ENCODE peak calls at places on chromosomes 16 and 17, in ten cellular contexts. One of them, this sample, is unnamed.

GRCh38 chr16:88318091-88318494 is 64.7 kb upstream of the ZNF469 start:
- DNase-seq in CD8-positive, alpha-beta T cell: no peak
- DNase-seq in WTC11: no peak
- DNase-seq in OCI-LY7: no peak
- DNase-seq in fibroblast of lung: no peak
- DNase-seq in progenitor cell of endocrine pancreas: no peak
- DNase-seq in brain microvascular endothelial cell: no peak
- DNase-seq in heart right ventricle: no peak
- DNase-seq in AG10803: no peak
- DNase-seq in GM06990: no peak
- DNase-seq in this sample: no peak

GRCh38 chr16:26688699-26689098 is 378.0 kb upstream of the C16orf82 start:
- DNase-seq in WTC11: no peak
- DNase-seq in OCI-LY7: no peak
- DNase-seq in progenitor cell of endocrine pancreas: no peak
- DNase-seq in GM06990: no peak
- DNase-seq in fibroblast of lung: no peak
- DNase-seq in AG10803: no peak
- DNase-seq in brain microvascular endothelial cell: no peak
- DNase-seq in CD8-positive, alpha-beta T cell: no peak
- DNase-seq in heart right ventricle: no peak
- DNase-seq in this sample: no peak

GRCh38 chr16:88072571-88073001 is 121.4 kb downstream of the BANP start:
- DNase-seq in CD8-positive, alpha-beta T cell: no peak
- DNase-seq in fibroblast of lung: no peak
- DNase-seq in OCI-LY7: no peak
- DNase-seq in brain microvascular endothelial cell: no peak
- DNase-seq in WTC11: no peak
- DNase-seq in heart right ventricle: no peak
- DNase-seq in progenitor cell of endocrine pancreas: no peak
- DNase-seq in GM06990: no peak
- DNase-seq in AG10803: no peak
- DNase-seq in this sample: no peak

GRCh38 chr16:15970743-15971434 is 21.5 kb downstream of the ABCC1 start:
- DNase-seq in progenitor cell of endocrine pancreas: no peak
- DNase-seq in heart right ventricle: no peak
- DNase-seq in brain microvascular endothelial cell: no peak
- DNase-seq in fibroblast of lung: no peak
- DNase-seq in AG10803: no peak
- DNase-seq in CD8-positive, alpha-beta T cell: no peak
- DNase-seq in OCI-LY7: no peak
- DNase-seq in GM06990: no peak
- DNase-seq in WTC11: peak
- DNase-seq in this sample: no peak

GRCh38 chr17:78996781-78997201 is 12.8 kb downstream of the CANT1 start:
- DNase-seq in OCI-LY7: no peak
- DNase-seq in progenitor cell of endocrine pancreas: no peak
- DNase-seq in AG10803: no peak
- DNase-seq in WTC11: no peak
- DNase-seq in fibroblast of lung: no peak
- DNase-seq in CD8-positive, alpha-beta T cell: no peak
- DNase-seq in brain microvascular endothelial cell: no peak
- DNase-seq in GM06990: no peak
- DNase-seq in heart right ventricle: no peak
- DNase-seq in this sample: no peak

GRCh38 chr16:25493136-25493811 is 198.5 kb upstream of the HS3ST4 start:
- DNase-seq in brain microvascular endothelial cell: no peak
- DNase-seq in OCI-LY7: no peak
- DNase-seq in CD8-positive, alpha-beta T cell: no peak
- DNase-seq in fibroblast of lung: no peak
- DNase-seq in GM06990: no peak
- DNase-seq in heart right ventricle: no peak
- DNase-seq in AG10803: no peak
- DNase-seq in progenitor cell of endocrine pancreas: no peak
- DNase-seq in WTC11: no peak
- DNase-seq in this sample: no peak

GRCh38 chr17:29073520-29073919 is 30.6 kb downstream of the PIPOX start:
- DNase-seq in AG10803: no peak
- DNase-seq in WTC11: no peak
- DNase-seq in CD8-positive, alpha-beta T cell: no peak
- DNase-seq in GM06990: no peak
- DNase-seq in brain microvascular endothelial cell: no peak
- DNase-seq in fibroblast of lung: no peak
- DNase-seq in OCI-LY7: no peak
- DNase-seq in heart right ventricle: no peak
- DNase-seq in progenitor cell of endocrine pancreas: no peak
- DNase-seq in this sample: no peak

GRCh38 chr17:80374039-80374731 is 40.8 kb upstream of the ENDOV start:
- DNase-seq in WTC11: no peak
- DNase-seq in progenitor cell of endocrine pancreas: no peak
- DNase-seq in fibroblast of lung: no peak
- DNase-seq in OCI-LY7: no peak
- DNase-seq in AG10803: no peak
- DNase-seq in heart right ventricle: no peak
- DNase-seq in GM06990: no peak
- DNase-seq in brain microvascular endothelial cell: no peak
- DNase-seq in CD8-positive, alpha-beta T cell: no peak
- DNase-seq in this sample: no peak

GRCh38 chr17:83122834-83123233 is 43.4 kb downstream of the METRNL start:
- DNase-seq in heart right ventricle: no peak
- DNase-seq in fibroblast of lung: no peak
- DNase-seq in AG10803: peak
- DNase-seq in brain microvascular endothelial cell: no peak
- DNase-seq in OCI-LY7: no peak
- DNase-seq in progenitor cell of endocrine pancreas: no peak
- DNase-seq in GM06990: no peak
- DNase-seq in CD8-positive, alpha-beta T cell: no peak
- DNase-seq in WTC11: no peak
- DNase-seq in this sample: no peak

DNA sequence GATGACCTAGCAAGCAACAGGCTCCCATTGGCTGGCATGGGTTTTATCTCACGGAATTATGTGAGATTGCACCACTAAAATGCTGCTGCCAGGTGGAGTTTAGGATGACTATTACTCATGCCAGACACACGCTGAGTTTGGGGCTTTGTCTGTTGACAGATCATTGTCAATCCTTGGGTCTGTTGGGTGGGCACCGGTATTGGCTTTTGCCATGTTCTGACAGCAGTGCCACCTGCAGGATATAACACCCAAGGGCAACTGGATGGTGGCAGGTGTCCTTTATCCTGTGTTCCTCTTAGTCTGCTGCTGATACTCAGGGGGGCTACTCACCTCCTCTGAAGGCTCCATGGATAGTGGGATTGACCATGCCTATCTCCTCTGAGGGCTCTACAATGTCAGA is 221.6 kb upstream of the DYNLRB2 start:
- DNase-seq in progenitor cell of endocrine pancreas: no peak
- DNase-seq in WTC11: no peak
- DNase-seq in CD8-positive, alpha-beta T cell: no peak
- DNase-seq in OCI-LY7: no peak
- DNase-seq in brain microvascular endothelial cell: no peak
- DNase-seq in heart right ventricle: no peak
- DNase-seq in AG10803: no peak
- DNase-seq in fibroblast of lung: no peak
- DNase-seq in GM06990: no peak
- DNase-seq in this sample: no peak
- TF ChIP-seq CTCF in progenitor cell of endocrine pancreas: no peak
- TF ChIP-seq CTCF in WTC11: no peak
- TF ChIP-seq CTCF in CD8-positive, alpha-beta T cell: no peak
- TF ChIP-seq CTCF in OCI-LY7: peak
- TF ChIP-seq CTCF in brain microvascular endothelial cell: peak
- TF ChIP-seq CTCF in heart right ventricle: no peak
- TF ChIP-seq CTCF in AG10803: peak
- TF ChIP-seq CTCF in fibroblast of lung: no peak
- TF ChIP-seq CTCF in GM06990: peak
- TF ChIP-seq CTCF in this sample: peak

DNA sequence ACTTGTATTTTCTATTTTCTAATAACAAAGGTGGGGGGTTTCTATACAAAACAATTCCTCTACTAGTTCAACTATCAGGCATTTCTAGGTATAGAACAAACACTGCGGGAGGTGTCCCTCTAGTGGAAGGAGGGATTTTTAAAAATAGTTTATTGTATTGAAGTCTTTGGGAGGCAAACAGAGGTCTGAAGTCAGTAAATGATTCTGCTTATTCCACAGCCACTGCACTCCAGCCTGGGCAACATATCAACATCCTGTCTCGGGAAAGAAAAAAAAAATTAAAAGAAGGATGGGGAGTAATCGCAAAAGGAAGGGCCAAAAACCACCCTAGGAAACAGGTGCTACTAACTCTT is 648 bp upstream of the ERCC4 start:
- DNase-seq in progenitor cell of endocrine pancreas: no peak
- DNase-seq in heart right ventricle: no peak
- DNase-seq in WTC11: no peak
- DNase-seq in fibroblast of lung: peak
- DNase-seq in CD8-positive, alpha-beta T cell: peak
- DNase-seq in OCI-LY7: peak
- DNase-seq in brain microvascular endothelial cell: no peak
- DNase-seq in GM06990: no peak
- DNase-seq in AG10803: peak
- DNase-seq in this sample: peak
- TF ChIP-seq CTCF in progenitor cell of endocrine pancreas: no peak
- TF ChIP-seq CTCF in heart right ventricle: no peak
- TF ChIP-seq CTCF in WTC11: no peak
- TF ChIP-seq CTCF in fibroblast of lung: no peak
- TF ChIP-seq CTCF in CD8-positive, alpha-beta T cell: peak
- TF ChIP-seq CTCF in OCI-LY7: no peak
- TF ChIP-seq CTCF in brain microvascular endothelial cell: peak
- TF ChIP-seq CTCF in GM06990: peak
- TF ChIP-seq CTCF in AG10803: peak
- TF ChIP-seq CTCF in this sample: no peak

DNA sequence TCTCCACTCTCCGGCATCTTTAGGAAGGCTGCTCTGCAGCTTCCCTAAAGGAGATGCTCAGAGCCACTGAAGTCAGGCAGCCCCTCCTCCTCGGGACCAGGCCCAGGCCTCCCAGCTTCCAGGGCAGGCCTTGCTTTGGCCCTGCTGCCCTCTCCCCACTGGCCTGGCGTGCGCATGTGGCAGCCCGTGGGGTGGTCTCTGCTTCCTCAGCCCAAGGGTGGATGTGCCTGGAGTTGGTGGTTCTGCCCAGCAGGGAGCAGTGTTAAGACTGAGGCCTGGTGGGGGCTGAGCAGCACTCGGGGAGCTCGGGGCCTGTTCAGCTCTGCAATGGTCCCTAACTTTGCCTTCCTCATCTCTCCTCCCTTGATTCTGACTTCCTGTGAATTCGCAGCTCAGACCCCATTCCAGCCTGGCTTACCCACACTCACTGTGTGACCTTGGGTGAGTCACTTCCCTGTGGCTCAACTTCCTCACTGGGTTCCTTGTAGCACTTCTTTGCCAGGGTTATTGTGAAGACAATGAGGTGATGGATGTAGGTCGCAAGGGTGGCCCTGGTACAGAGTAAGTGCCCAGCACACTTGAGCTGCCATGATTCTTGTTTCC is 63.2 kb downstream of the NKD1 start:
- DNase-seq in AG10803: peak
- DNase-seq in fibroblast of lung: peak
- DNase-seq in progenitor cell of endocrine pancreas: no peak
- DNase-seq in OCI-LY7: no peak
- DNase-seq in GM06990: no peak
- DNase-seq in CD8-positive, alpha-beta T cell: no peak
- DNase-seq in WTC11: no peak
- DNase-seq in brain microvascular endothelial cell: peak
- DNase-seq in heart right ventricle: no peak
- DNase-seq in this sample: no peak
- TF ChIP-seq CTCF in AG10803: peak
- TF ChIP-seq CTCF in fibroblast of lung: peak
- TF ChIP-seq CTCF in progenitor cell of endocrine pancreas: no peak
- TF ChIP-seq CTCF in OCI-LY7: no peak
- TF ChIP-seq CTCF in GM06990: peak
- TF ChIP-seq CTCF in CD8-positive, alpha-beta T cell: no peak
- TF ChIP-seq CTCF in WTC11: no peak
- TF ChIP-seq CTCF in brain microvascular endothelial cell: peak
- TF ChIP-seq CTCF in heart right ventricle: no peak
- TF ChIP-seq CTCF in this sample: no peak

DNA sequence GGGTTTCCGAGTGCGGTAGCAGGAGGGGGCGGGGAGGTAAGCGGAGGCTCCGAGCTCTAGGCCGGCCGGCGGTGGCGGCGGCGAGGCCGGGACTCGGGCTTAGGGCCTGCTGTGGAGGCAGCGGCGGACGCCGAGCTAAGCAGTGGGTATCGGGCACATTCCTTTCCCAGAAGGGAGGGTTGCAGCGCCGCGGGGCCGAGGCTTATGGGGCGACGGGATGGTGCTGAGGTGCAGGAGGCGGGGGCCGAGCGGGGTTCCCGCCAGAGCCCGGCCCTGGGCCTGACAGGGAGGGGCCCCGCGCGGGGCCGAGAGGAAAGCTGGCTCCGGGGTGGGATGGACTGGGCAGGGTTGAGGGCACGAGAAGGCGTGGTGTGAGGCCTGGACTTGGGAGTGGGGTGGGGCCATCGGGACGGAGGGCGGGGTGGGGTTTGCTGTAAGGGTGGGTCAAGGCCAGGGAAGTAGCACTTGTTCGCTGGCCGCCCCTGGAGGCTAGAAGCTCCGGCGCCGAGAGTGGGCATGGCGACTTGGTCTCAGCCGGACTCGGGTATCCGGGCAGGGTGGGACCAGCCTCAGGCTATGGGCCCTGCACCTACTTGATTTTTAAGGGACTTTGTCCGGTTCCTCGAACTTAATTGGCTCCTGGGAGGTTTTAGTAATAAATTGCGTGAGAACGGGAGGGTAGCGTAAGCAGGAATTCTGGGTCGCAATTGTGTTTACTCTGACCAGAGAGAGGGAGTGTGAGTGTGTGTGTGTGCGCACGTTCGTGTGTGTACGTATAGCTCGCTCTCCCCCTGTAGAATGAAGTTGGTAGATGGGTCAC is at the start of gene NFE2L1:
- DNase-seq in GM06990: no peak
- DNase-seq in AG10803: peak
- DNase-seq in WTC11: peak
- DNase-seq in fibroblast of lung: peak
- DNase-seq in heart right ventricle: peak
- DNase-seq in OCI-LY7: peak
- DNase-seq in brain microvascular endothelial cell: peak
- DNase-seq in CD8-positive, alpha-beta T cell: peak
- DNase-seq in progenitor cell of endocrine pancreas: peak
- DNase-seq in this sample: peak
- TF ChIP-seq CTCF in GM06990: no peak
- TF ChIP-seq CTCF in AG10803: peak
- TF ChIP-seq CTCF in WTC11: no peak
- TF ChIP-seq CTCF in fibroblast of lung: no peak
- TF ChIP-seq CTCF in heart right ventricle: no peak
- TF ChIP-seq CTCF in OCI-LY7: no peak
- TF ChIP-seq CTCF in brain microvascular endothelial cell: no peak
- TF ChIP-seq CTCF in CD8-positive, alpha-beta T cell: no peak
- TF ChIP-seq CTCF in progenitor cell of endocrine pancreas: no peak
- TF ChIP-seq CTCF in this sample: no peak

DNA sequence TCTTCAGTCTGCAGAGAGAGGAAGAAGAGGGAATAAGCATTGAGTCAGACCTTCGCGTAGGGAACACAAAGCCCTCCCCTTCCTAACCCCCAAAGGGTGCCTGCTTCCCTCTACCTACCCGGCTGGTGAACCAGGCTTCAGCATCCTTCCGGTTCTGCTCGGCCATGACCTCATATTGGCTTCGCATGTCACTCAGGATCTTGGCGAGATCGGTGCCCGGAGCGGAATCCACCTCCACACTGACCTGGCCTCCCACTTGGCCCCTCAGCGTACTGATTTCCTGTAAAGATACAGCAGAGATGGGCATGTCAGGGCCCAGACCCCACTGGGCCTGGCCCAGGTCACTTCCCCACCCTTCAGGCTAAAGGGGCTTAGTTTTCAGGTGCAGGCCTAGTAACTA is 3.8 kb downstream of the KRT19 start:
- DNase-seq in CD8-positive, alpha-beta T cell: no peak
- DNase-seq in WTC11: no peak
- DNase-seq in AG10803: no peak
- DNase-seq in progenitor cell of endocrine pancreas: no peak
- DNase-seq in fibroblast of lung: no peak
- DNase-seq in OCI-LY7: no peak
- DNase-seq in brain microvascular endothelial cell: no peak
- DNase-seq in heart right ventricle: no peak
- DNase-seq in GM06990: no peak
- DNase-seq in this sample: no peak
- TF ChIP-seq CTCF in CD8-positive, alpha-beta T cell: no peak
- TF ChIP-seq CTCF in WTC11: no peak
- TF ChIP-seq CTCF in AG10803: no peak
- TF ChIP-seq CTCF in progenitor cell of endocrine pancreas: no peak
- TF ChIP-seq CTCF in fibroblast of lung: no peak
- TF ChIP-seq CTCF in OCI-LY7: no peak
- TF ChIP-seq CTCF in brain microvascular endothelial cell: no peak
- TF ChIP-seq CTCF in heart right ventricle: no peak
- TF ChIP-seq CTCF in GM06990: no peak
- TF ChIP-seq CTCF in this sample: no peak